ENCODE peak calls at places on chromosomes 5 and 9, in ten cellular contexts. J, V, G, Q, W, O, F, L, U and M are unnamed samples.

GRCh38 chr5:170235881-170236864 is 3.4 kb downstream of the C5orf58 start:
- DNase-seq in J (no peak), V (no peak), G (no peak), Q (no peak), W (no peak), O (no peak), F (no peak), L (no peak), U (no peak), M (no peak)

GRCh38 chr9:96305171-96305570 is 3.2 kb upstream of the HSD17B3 start:
- DNase-seq in J (no peak), V (no peak), G (no peak), Q (no peak), W (no peak), O (no peak), F (no peak), L (no peak), U (peak; percentile 9), M (no peak)

GRCh38 chr5:115459844-115460243 is 84.7 kb downstream of the FEM1C start:
- DNase-seq in J (no peak), V (no peak), G (no peak), Q (no peak), W (no peak), O (no peak), F (no peak), L (no peak), U (peak; percentile 76), M (peak; percentile 68)

GRCh38 chr5:96817496-96817895 is 9.8 kb upstream of the ERAP1 start:
- DNase-seq in J (no peak), V (no peak), G (no peak), Q (no peak), W (no peak), O (no peak), F (no peak), L (no peak), U (no peak), M (no peak)

GRCh38 chr5:151628112-151628823 is 37.1 kb upstream of the FAT2 start:
- DNase-seq in J (no peak), V (no peak), G (no peak), Q (no peak), W (no peak), O (no peak), F (no peak), L (peak; percentile 56), U (no peak), M (no peak)

GRCh38 chr5:15995206-15996052 is 184.2 kb downstream of the MARCHF11 start:
- DNase-seq in J (no peak), V (peak; percentile 28), G (no peak), Q (no peak), W (no peak), O (no peak), F (no peak), L (peak; percentile 64), U (peak; percentile 67), M (peak; percentile 38)

GRCh38 chr9:111094433-111095421 is 56.5 kb upstream of the LPAR1 start:
- DNase-seq in J (peak; percentile 44), V (peak; percentile 37), G (no peak), Q (peak; percentile 74), W (peak; percentile 23), O (no peak), F (peak; percentile 56), L (peak; percentile 57), U (peak; percentile 88), M (peak; percentile 81)

GRCh38 chr9:33375238-33375840 is 27.0 kb downstream of the AQP7 start:
- DNase-seq in J (no peak), V (peak; percentile 27), G (no peak), Q (no peak), W (no peak), O (no peak), F (no peak), L (no peak), U (no peak), M (no peak)

GRCh38 chr9:77751341-77752091 is 103.4 kb upstream of the GNA14 start:
- DNase-seq in J (peak; percentile 26), V (peak; percentile 79), G (no peak), Q (no peak), W (peak; percentile 61), O (no peak), F (peak; percentile 47), L (peak; percentile 85), U (peak; percentile 82), M (peak; percentile 52)

GRCh38 chr5:157558089-157558595 is 17.4 kb downstream of the ADAM19 start:
- DNase-seq in J (no peak), V (no peak), G (no peak), Q (no peak), W (no peak), O (no peak), F (no peak), L (peak; percentile 42), U (peak; percentile 58), M (peak; percentile 68)

GRCh38 chr9:97602430-97602829 is 30.7 kb downstream of the TSTD2 start:
- DNase-seq in J (no peak), V (no peak), G (no peak), Q (no peak), W (no peak), O (no peak), F (no peak), L (no peak), U (no peak), M (no peak)

GRCh38 chr9:120478208-120478607 is 101.8 kb downstream of the CDK5RAP2 start:
- DNase-seq in J (no peak), V (no peak), G (no peak), Q (no peak), W (no peak), O (no peak), F (no peak), L (peak; percentile 85), U (peak; percentile 43), M (no peak)

GRCh38 chr5:152853361-152853760 is 448.3 kb upstream of the NMUR2 start:
- DNase-seq in J (no peak), V (no peak), G (no peak), Q (no peak), W (no peak), O (no peak), F (no peak), L (no peak), U (no peak), M (no peak)

GRCh38 chr9:10479172-10479571 is 133.6 kb downstream of the PTPRD start:
- DNase-seq in J (no peak), V (peak; percentile 4), G (no peak), Q (no peak), W (no peak), O (no peak), F (no peak), L (no peak), U (no peak), M (no peak)

GRCh38 chr9:125889524-125890473 is 142.6 kb downstream of the PBX3 start:
- DNase-seq in J (no peak), V (peak; percentile 47), G (peak; percentile 53), Q (peak; percentile 61), W (peak; percentile 23), O (peak; percentile 44), F (peak; percentile 16), L (peak; percentile 73), U (peak; percentile 69), M (no peak)

DNA sequence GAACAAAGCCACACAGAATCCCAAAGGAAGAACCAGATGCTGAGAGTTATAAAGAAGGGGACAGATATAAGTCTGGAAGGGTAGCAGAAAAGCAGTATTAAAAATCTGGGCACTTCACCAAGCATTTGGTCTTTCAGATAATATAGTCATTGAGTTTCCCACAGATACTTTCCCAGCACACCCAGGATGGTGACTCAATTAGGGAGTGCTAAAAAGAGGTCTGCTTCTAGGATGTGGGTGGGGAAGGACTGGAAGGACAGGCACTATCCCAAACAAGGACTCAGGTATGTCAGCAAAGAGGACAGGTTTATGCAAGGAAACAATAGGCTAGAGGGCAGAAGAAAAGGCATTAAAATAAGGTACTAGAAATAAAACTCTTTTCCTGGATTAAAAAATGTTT is 59.3 kb downstream of the DIAPH1 start:
- DNase-seq in J (no peak), V (no peak), G (no peak), Q (no peak), W (peak; percentile 18), O (no peak), F (no peak), L (peak; percentile 73), U (peak; percentile 70), M (peak; percentile 41)
- TF ChIP-seq CTCF in J (no peak), V (no peak), G (no peak), Q (no peak), W (no peak), O (no peak), F (no peak), L (no peak), U (no peak), M (no peak)

GRCh38 chr5:854966-855743 is 4.4 kb upstream of the ZDHHC11 start:
- DNase-seq in J (no peak), V (no peak), G (peak; percentile 35), Q (peak; percentile 56), W (no peak), O (no peak), F (no peak), L (no peak), U (no peak), M (no peak)
- TF ChIP-seq CTCF in J (no peak), V (no peak), G (no peak), Q (no peak), W (no peak), O (no peak), F (no peak), L (no peak), U (no peak), M (no peak)

GRCh38 chr9:89000973-89001916 is 10.0 kb downstream of the S1PR3 start:
- DNase-seq in J (peak; percentile 59), V (peak; percentile 92), G (peak; percentile 87), Q (peak; percentile 94), W (peak; percentile 91), O (peak; percentile 89), F (peak; percentile 75), L (peak; percentile 92), U (peak; percentile 94), M (peak; percentile 75)
- TF ChIP-seq CTCF in J (peak; percentile 82), V (peak; percentile 82), G (peak; percentile 82), Q (peak; percentile 86), W (peak; percentile 58), O (peak; percentile 86), F (peak; percentile 61), L (peak; percentile 75), U (peak; percentile 72), M (peak; percentile 90)

GRCh38 chr5:72394688-72395087 is 74.5 kb downstream of the PTCD2 start:
- DNase-seq in J (no peak), V (peak; percentile 26), G (no peak), Q (no peak), W (no peak), O (no peak), F (peak; percentile 72), L (peak; percentile 46), U (peak; percentile 66), M (no peak)
- TF ChIP-seq CTCF in J (peak; percentile 39), V (peak; percentile 41), G (peak; percentile 26), Q (no peak), W (no peak), O (peak; percentile 13), F (peak; percentile 66), L (peak; percentile 62), U (peak; percentile 53), M (peak; percentile 73)

GRCh38 chr9:121942313-121942712 is 150.8 kb downstream of the TTLL11 start:
- DNase-seq in J (no peak), V (no peak), G (no peak), Q (no peak), W (no peak), O (no peak), F (no peak), L (no peak), U (no peak), M (no peak)
- TF ChIP-seq CTCF in J (no peak), V (no peak), G (no peak), Q (no peak), W (no peak), O (no peak), F (no peak), L (no peak), U (no peak), M (no peak)